ENCODE peak calls at places on chromosomes 2 and 18, in six cellular contexts. X is NB4; O is CD4-positive, CD25-positive, alpha-beta regulatory T cell; B is uterus; N is coronary artery; Z is spleen. Y is an unnamed sample.

GRCh38 chr18:11154983-11155759 is 5.8 kb upstream of the PIEZO2 start:
- DNase-seq in O (no peak), X (no peak), N (no peak), Z (no peak), B (no peak), Y (no peak)

GRCh38 chr18:63553117-63553516 is 10.9 kb downstream of the SERPINB12 start:
- DNase-seq in X (peak; percentile 87), B (no peak), O (no peak), N (no peak), Z (no peak), Y (peak; percentile 95)

GRCh38 chr2:241125626-241126025 is 23.5 kb upstream of the MTERF4 start:
- DNase-seq in N (no peak), B (no peak), X (no peak), Z (no peak), O (no peak), Y (no peak)

GRCh38 chr2:135226961-135227360 is 174.9 kb downstream of the RAB3GAP1 start:
- DNase-seq in N (no peak), B (no peak), Z (no peak), X (no peak), O (no peak), Y (no peak)

GRCh38 chr18:2515908-2516625 is 55.2 kb downstream of the METTL4 start:
- DNase-seq in Z (no peak), B (no peak), O (peak; percentile 30), N (no peak), X (peak; percentile 71), Y (peak; percentile 82)

GRCh38 chr2:196256585-196256984 is 85.2 kb upstream of the STK17B start:
- DNase-seq in X (no peak), N (no peak), B (no peak), Z (no peak), O (no peak), Y (no peak)

GRCh38 chr2:239331560-239331959 is 69.3 kb downstream of the HDAC4 start:
- DNase-seq in Z (no peak), N (no peak), B (no peak), O (no peak), X (no peak), Y (no peak)

GRCh38 chr2:233384811-233385488 is 30.7 kb downstream of the DGKD start:
- DNase-seq in X (no peak), O (no peak), Z (no peak), N (no peak), B (no peak), Y (no peak)

GRCh38 chr2:161139098-161139987 is 20.9 kb upstream of the TANK start:
- DNase-seq in Z (no peak), X (peak; percentile 57), B (no peak), N (no peak), O (peak; percentile 33), Y (no peak)

GRCh38 chr2:145026456-145027072 is 506.6 kb upstream of the ZEB2 start:
- DNase-seq in Z (no peak), N (no peak), O (no peak), B (no peak), X (no peak), Y (no peak)

GRCh38 chr2:54859997-54860701 is 136.7 kb downstream of the EML6 start:
- DNase-seq in O (no peak), Z (no peak), N (no peak), B (no peak), X (peak; percentile 21), Y (peak; percentile 47)

GRCh38 chr2:42087857-42088195 is 40.0 kb downstream of the PKDCC start:
- DNase-seq in B (no peak), N (no peak), X (no peak), Z (no peak), O (no peak), Y (no peak)

GRCh38 chr2:55418072-55418471 is 1.6 kb downstream of the CCDC88A start:
- DNase-seq in N (no peak), Z (no peak), O (no peak), B (no peak), X (no peak), Y (no peak)

GRCh38 chr2:128879161-128879560 is 560.5 kb upstream of the HS6ST1 start:
- DNase-seq in Z (no peak), N (no peak), O (no peak), B (no peak), X (no peak), Y (no peak)

GRCh38 chr2:67082813-67083212 is 314.3 kb upstream of the ETAA1 start:
- DNase-seq in B (no peak), X (no peak), O (no peak), Z (no peak), N (no peak), Y (no peak)

GRCh38 chr2:61210332-61210981 is 48.5 kb downstream of the C2orf74 start:
- DNase-seq in O (no peak), N (no peak), X (peak; percentile 40), B (no peak), Z (no peak), Y (peak; percentile 69)

GRCh38 chr2:214019229-214019972 is 391.5 kb upstream of the VWC2L start:
- DNase-seq in O (no peak), N (no peak), B (no peak), X (no peak), Z (no peak), Y (peak; percentile 86)

GRCh38 chr2:222745836-222746559 is 74.5 kb downstream of the MOGAT1 start:
- DNase-seq in B (no peak), N (no peak), O (no peak), Z (no peak), X (no peak), Y (no peak)

GRCh38 chr2:100422320-100422719 is 4.9 kb upstream of the CHST10 start:
- DNase-seq in N (no peak), O (no peak), X (peak; percentile 29), B (no peak), Z (no peak), Y (no peak)

GRCh38 chr18:66346833-66347595 is 256.9 kb downstream of the CDH19 start:
- DNase-seq in O (no peak), N (no peak), X (no peak), B (no peak), Z (no peak), Y (no peak)

GRCh38 chr2:15170068-15170775 is 390.9 kb downstream of the NBAS start:
- DNase-seq in B (no peak), O (no peak), N (no peak), X (no peak), Z (no peak), Y (no peak)

GRCh38 chr2:234251326-234252271 is 201.1 kb downstream of the SPP2 start:
- DNase-seq in X (no peak), O (no peak), B (no peak), N (no peak), Z (no peak), Y (peak; percentile 93)

GRCh38 chr2:102276549-102277201 is 34.7 kb upstream of the IL1RL1 start:
- DNase-seq in X (no peak), B (no peak), O (no peak), Z (no peak), N (no peak), Y (no peak)

DNA sequence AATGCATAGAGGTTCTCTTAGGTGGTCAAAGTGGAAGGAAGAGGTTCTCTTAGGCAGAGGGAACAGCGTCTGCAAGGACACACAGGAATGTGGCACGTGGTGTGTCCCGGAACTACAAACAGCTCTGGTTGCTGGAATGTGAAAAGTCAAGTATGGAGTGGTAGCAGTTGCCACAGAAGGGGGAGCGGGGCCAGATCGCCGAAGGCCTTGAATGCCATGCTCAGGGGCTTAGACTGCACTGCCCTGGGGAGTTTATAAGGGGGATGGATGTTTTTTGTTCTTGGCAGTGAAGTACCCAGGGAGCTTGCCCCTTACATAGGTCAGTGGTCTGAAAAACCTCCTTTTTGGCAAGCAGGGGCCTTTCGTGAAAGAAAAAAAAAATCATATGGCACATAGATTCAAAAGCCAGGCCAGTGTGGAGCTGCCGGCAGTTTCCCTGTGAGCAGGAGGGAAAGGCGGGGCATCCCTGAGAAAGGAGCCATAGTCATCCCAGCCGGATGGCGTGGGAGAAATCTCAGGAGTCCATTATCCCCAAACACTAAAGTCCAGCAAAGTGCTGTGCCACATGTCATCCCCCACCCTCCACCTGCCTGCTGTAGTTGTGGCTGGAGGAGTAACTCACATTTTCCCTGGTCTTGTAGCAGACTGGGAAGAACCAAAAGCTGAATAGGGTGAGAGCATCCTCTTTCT is 45.4 kb downstream of the GORASP2 start:
- DNase-seq in Z (no peak), N (no peak), B (no peak), X (no peak), O (no peak), Y (no peak)
- H3K4me3 ChIP-seq in Z (peak overlapping the region; percentile 62), N (peak overlapping the region; percentile 83), B (peak overlapping the region; percentile 71), X (no peak overlapping the region), O (no peak overlapping the region), Y (peak overlapping the region; percentile 76)

DNA sequence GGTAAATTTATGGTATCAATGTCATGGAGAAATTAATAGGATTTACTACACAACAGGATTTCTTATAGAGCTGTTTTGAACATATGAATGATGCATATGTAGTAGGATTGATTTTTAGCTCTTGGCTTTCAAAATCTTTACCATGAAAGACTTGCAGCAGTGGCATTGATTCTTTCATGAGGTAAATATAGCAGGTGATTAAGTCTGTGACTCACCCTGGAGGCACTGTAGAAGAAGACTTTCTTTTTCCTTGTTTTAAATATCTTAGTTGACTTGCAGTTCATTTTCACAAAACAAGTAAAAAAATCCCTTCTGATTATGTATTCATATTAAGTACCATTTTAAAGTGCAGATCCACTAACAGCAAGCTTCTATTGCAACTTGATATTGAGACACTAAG is 463.0 kb downstream of the FBXO15 start:
- DNase-seq in X (no peak), B (no peak), Z (no peak), N (no peak), O (no peak), Y (no peak)
- H3K4me3 ChIP-seq in X (no peak overlapping the region), B (no peak overlapping the region), Z (no peak overlapping the region), N (no peak overlapping the region), O (no peak overlapping the region), Y (no peak overlapping the region)

GRCh38 chr2:178072383-178073301 is at the start of gene PDE11A:
- DNase-seq in Z (peak; percentile 81), N (peak; percentile 90), B (peak; percentile 41), O (peak; percentile 2), X (peak; percentile 14), Y (peak; percentile 17)
- H3K4me3 ChIP-seq in Z (peak within 1 kb of the TSS; percentile 40), N (peak within 1 kb of the TSS; percentile 71), B (peak within 1 kb of the TSS; percentile 34), O (no peak within 1 kb of the TSS), X (no peak within 1 kb of the TSS), Y (peak within 1 kb of the TSS; percentile 59)

GRCh38 chr18:75178376-75178775 is 30.6 kb downstream of the PTGR3 start:
- DNase-seq in Z (no peak), N (no peak), O (no peak), B (no peak), X (no peak), Y (no peak)
- H3K4me3 ChIP-seq in Z (no peak overlapping the region), N (no peak overlapping the region), O (no peak overlapping the region), B (no peak overlapping the region), X (no peak overlapping the region), Y (no peak overlapping the region)

Y was measured in AG04449.